ENCODE peak calls at places on chromosome 16, in eight cellular contexts. S is fibroblast of lung; X is effector memory CD4-positive, alpha-beta T cell; W is neural progenitor cell; T is colonic mucosa; Q is adrenal gland; Z is HCT116; N is Caco-2. L is an unnamed sample. For H3K4me1 and H3K27me3, the result is how much of the 10 kb centered on the place peaks cover.

GRCh38 chr16:59487067-59487466 is 753.0 kb upstream of the GOT2 start:
- DNase-seq in S (no peak), N (no peak), Z (no peak), X (no peak), Q (no peak), W (no peak), T (no peak), L (no peak)

GRCh38 chr16:65947951-65948350 is 418.5 kb upstream of the CDH5 start:
- DNase-seq in X (no peak), S (no peak), Q (no peak), Z (no peak), N (no peak), W (no peak), T (no peak), L (no peak)

GRCh38 chr16:3465301-3465700 is 21.8 kb downstream of the NAA60 start:
- DNase-seq in S (no peak), N (no peak), T (no peak), W (no peak), Z (no peak), Q (no peak), X (no peak), L (no peak)

GRCh38 chr16:77868478-77868877 is 80.1 kb downstream of the VAT1L start:
- DNase-seq in W (no peak), S (no peak), Q (no peak), X (no peak), Z (no peak), T (no peak), N (no peak), L (no peak)

GRCh38 chr16:88383401-88384221 is 852 bp downstream of the ZNF469 start:
- DNase-seq in T (no peak), Z (peak), S (peak), N (peak), Q (peak), X (no peak), W (peak), L (peak)

GRCh38 chr16:50547944-50548658 is at the start of gene NKD1:
- DNase-seq in X (peak), W (peak), Q (peak), T (peak), S (peak), Z (peak), N (peak), L (peak)

GRCh38 chr16:89924298-89924924 is 1.3 kb downstream of the TUBB3 start:
- DNase-seq in S (peak), N (peak), X (no peak), T (no peak), Q (no peak), W (peak), Z (no peak), L (no peak)

GRCh38 chr16:68296693-68297092 is 14.1 kb downstream of the SLC7A6OS start:
- DNase-seq in Q (no peak), S (no peak), T (no peak), N (no peak), W (no peak), Z (no peak), X (no peak), L (no peak)

GRCh38 chr16:10756574-10756973 is 12.9 kb downstream of the NUBP1 start:
- DNase-seq in Z (no peak), T (no peak), X (no peak), N (no peak), Q (no peak), W (no peak), S (no peak), L (no peak)

GRCh38 chr16:1890701-1891035 is 18.7 kb upstream of the MEIOB start:
- DNase-seq in W (no peak), N (no peak), Z (no peak), Q (no peak), T (no peak), S (no peak), X (no peak), L (no peak)

GRCh38 chr16:12010388-12011251 is 34.1 kb downstream of the SNX29 start:
- DNase-seq in S (peak), Z (no peak), W (no peak), X (no peak), T (no peak), Q (no peak), N (no peak), L (no peak)

GRCh38 chr16:3503513-3503912 is 2.7 kb downstream of the CLUAP1 start:
- DNase-seq in T (no peak), N (no peak), Z (no peak), W (no peak), X (peak), Q (no peak), S (no peak), L (no peak)

GRCh38 chr16:25052530-25052929 is 37.4 kb upstream of the ARHGAP17 start:
- DNase-seq in Z (no peak), X (no peak), W (no peak), T (no peak), S (no peak), Q (no peak), N (no peak), L (peak)

GRCh38 chr16:11757671-11758545 is 15.3 kb upstream of the TXNDC11 start:
- DNase-seq in T (peak), W (no peak), Q (no peak), X (no peak), N (peak), S (peak), Z (no peak), L (no peak)

GRCh38 chr16:66020642-66021041 is 345.8 kb upstream of the CDH5 start:
- DNase-seq in W (no peak), X (no peak), Q (no peak), T (no peak), Z (no peak), S (peak), N (no peak), L (no peak)

GRCh38 chr16:23597003-23597756 is 1.1 kb upstream of the NDUFAB1 start:
- DNase-seq in Z (peak), X (no peak), T (no peak), N (peak), Q (peak), S (no peak), W (peak), L (no peak)

GRCh38 chr16:24488045-24488444 is 51.3 kb upstream of the RBBP6 start:
- DNase-seq in T (no peak), Q (no peak), S (no peak), X (no peak), N (no peak), Z (no peak), W (no peak), L (no peak)

GRCh38 chr16:31298958-31299357 is 39.2 kb downstream of the ITGAM start:
- DNase-seq in S (no peak), X (no peak), T (no peak), Q (no peak), Z (no peak), N (no peak), W (no peak), L (no peak)

GRCh38 chr16:75750516-75750915 is 24.2 kb upstream of the CPHXL start:
- DNase-seq in Z (no peak), N (peak), S (no peak), W (peak), Q (no peak), T (no peak), X (no peak), L (no peak)

GRCh38 chr16:4498546-4499195 is 22.5 kb downstream of the HMOX2 start:
- DNase-seq in T (no peak), S (no peak), Q (no peak), W (no peak), N (no peak), Z (no peak), X (no peak), L (no peak)

GRCh38 chr16:30356401-30357084 is 1.4 kb upstream of the CD2BP2 start:
- DNase-seq in N (no peak), T (peak), S (no peak), W (no peak), Q (peak), X (no peak), Z (no peak), L (peak)

GRCh38 chr16:1068451-1068850 is 4.1 kb upstream of the SSTR5 start:
- DNase-seq in N (no peak), S (no peak), W (no peak), Q (no peak), T (no peak), Z (no peak), X (no peak), L (no peak)

GRCh38 chr16:10870137-10870776 is 6.7 kb upstream of the CIITA start:
- DNase-seq in Z (no peak), W (no peak), Q (no peak), N (peak), S (no peak), T (no peak), X (no peak), L (no peak)

GRCh38 chr16:27377666-27378485 is 24.1 kb upstream of the IL21R start:
- DNase-seq in S (no peak), Z (no peak), N (no peak), W (no peak), Q (no peak), T (no peak), X (no peak), L (no peak)

GRCh38 chr16:2429771-2430663 is 770 bp downstream of the CCNF start:
- DNase-seq in T (peak), X (no peak), N (peak), W (peak), S (peak), Q (no peak), Z (no peak), L (no peak)

GRCh38 chr16:89135166-89135565 is 36.4 kb upstream of the CDH15 start:
- DNase-seq in T (no peak), S (no peak), N (no peak), Z (no peak), X (no peak), W (no peak), Q (no peak), L (no peak)

GRCh38 chr16:81548551-81548900 is 103.9 kb downstream of the CMIP start:
- DNase-seq in Q (no peak), W (no peak), S (no peak), X (no peak), N (no peak), Z (no peak), T (no peak), L (no peak)
- H3K4me1 ChIP-seq in Q (under half), W (under half), S (under half), X (under half), N (half or more), Z (under half), T (under half), L (under half)

GRCh38 chr16:85584989-85585388 is 28.1 kb upstream of the GSE1 start:
- DNase-seq in X (no peak), W (no peak), Q (no peak), N (no peak), S (no peak), T (no peak), Z (no peak), L (no peak)
- H3K27me3 ChIP-seq in X (under half), W (under half), Q (under half), N (under half), S (under half), T (under half), Z (under half), L (under half)

GRCh38 chr16:56997931-56998330 is 8.6 kb downstream of the NLRC5 start:
- DNase-seq in T (no peak), Q (no peak), N (no peak), S (no peak), W (no peak), Z (no peak), X (no peak), L (no peak)
- H3K4me1 ChIP-seq in T (under half), Q (under half), N (under half), S (under half), W (under half), Z (under half), X (half or more), L (under half)

DNA sequence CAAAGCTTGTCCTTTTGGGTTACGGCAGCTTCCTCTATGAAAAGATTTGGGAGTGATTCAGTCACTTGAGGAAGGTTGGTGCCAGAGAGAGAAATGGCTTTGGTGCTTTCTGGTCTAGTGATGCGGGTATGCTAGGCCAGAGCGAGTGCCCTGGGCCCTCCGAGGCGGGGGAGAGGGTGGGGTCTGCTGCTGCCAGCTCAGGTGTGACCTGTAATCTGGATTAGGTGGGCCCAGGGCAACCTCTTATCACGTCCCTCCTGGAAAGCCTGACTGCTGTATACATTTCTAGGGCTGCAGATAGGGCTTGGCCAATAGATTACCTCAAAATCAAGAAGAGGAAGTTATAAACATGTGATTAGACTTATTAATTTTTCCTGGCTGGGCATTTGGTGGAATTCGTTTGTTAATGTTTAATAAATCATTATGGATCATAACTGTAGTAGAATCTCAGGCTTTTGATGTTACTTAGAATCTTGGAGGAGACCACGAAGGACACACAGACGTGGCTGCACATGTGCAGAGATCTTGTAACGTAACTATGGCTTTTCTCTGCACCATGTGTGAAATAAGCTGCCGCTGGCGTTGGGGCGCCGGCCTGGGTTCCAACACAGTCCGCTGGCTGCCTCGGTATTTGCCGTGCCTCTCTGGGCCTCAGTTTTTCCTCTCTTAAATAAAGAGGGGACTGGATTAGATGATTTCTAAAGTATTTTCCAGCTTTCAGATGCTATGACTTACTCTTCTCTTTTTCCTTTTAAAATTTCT is 1.2 kb downstream of the IRF8 start:
- DNase-seq in X (no peak), W (no peak), S (no peak), N (no peak), T (peak), Q (no peak), Z (no peak), L (no peak)
- H3K27me3 ChIP-seq in X (under half), W (half or more), S (under half), N (under half), T (under half), Q (under half), Z (under half), L (under half)

GRCh38 chr16:80512460-80512859 is 28.3 kb upstream of the DYNLRB2 start:
- DNase-seq in W (no peak), N (no peak), Z (no peak), X (no peak), S (no peak), Q (no peak), T (no peak), L (no peak)
- H3K4me1 ChIP-seq in W (under half), N (under half), Z (under half), X (under half), S (under half), Q (under half), T (under half), L (under half)

DNA sequence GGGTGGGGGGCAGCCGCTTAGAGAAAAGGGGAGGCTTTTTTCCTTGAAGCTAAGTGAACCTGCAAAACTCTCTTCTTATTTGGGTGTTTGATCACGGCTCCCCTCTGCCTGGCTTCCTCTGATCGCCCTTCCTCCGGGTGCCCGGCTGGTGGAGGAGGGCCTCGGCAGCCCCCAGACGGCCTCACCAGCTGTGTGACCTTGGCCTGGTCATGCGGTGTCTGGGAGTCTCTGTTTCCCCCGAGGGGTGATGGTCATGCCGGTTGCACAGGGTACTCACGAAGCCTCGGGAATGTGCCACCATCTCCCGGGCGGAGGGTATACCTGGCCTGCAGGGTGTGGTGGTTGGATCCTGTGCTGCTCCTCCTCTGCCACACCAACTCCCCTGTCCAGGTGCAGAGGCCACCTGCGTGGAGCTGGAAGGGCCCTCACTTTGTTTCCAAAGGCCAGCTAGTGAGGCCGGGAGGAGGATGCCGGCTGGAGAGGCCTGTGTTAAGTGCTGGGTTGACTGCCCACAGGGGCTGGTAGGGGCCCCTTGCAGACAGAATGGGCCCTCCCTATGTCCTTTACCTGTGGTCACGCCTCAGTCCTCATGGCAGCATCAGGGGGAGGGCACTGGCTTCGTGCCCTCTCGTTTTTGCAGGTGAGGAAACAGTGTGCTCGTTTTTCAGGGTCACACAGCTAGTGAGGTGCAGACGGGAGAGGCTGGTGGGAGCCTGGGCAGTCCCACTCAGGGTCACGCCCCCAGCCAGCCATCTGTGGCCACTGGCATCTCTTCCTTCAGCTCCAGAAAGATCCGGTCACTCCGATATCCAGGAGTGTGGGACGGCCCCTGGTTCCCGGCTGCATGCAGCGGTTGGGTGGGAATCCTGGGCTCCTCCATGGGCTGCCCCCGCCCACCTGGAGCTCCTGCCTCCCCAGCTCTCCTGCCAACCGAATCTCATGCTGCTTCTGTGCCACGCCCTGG is 148.5 kb upstream of the GSE1 start:
- DNase-seq in Q (no peak), Z (no peak), S (no peak), X (no peak), N (no peak), W (no peak), T (no peak), L (no peak)
- H3K27me3 ChIP-seq in Q (under half), Z (under half), S (under half), X (under half), N (under half), W (half or more), T (under half), L (under half)

DNA sequence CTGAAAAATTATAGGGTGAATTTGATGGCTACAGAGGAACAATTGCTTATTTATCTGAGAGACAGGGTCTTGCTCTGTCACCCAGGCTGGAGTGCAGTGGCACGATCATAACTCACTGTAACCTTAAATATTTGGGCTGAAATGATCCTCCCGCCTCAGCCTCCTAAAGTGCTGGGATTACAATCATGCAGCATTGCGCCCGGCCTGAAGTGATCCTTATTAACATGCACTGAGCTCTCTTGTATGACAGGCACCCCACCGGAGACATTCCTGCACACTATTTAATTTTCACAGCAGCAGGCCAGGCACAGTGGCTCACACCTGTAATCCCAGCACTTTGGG is 77.7 kb downstream of the CNGB1 start:
- DNase-seq in X (no peak), W (no peak), S (no peak), T (no peak), Q (no peak), N (no peak), Z (no peak), L (no peak)
- H3K4me1 ChIP-seq in X (under half), W (under half), S (under half), T (under half), Q (under half), N (under half), Z (under half), L (under half)

DNA sequence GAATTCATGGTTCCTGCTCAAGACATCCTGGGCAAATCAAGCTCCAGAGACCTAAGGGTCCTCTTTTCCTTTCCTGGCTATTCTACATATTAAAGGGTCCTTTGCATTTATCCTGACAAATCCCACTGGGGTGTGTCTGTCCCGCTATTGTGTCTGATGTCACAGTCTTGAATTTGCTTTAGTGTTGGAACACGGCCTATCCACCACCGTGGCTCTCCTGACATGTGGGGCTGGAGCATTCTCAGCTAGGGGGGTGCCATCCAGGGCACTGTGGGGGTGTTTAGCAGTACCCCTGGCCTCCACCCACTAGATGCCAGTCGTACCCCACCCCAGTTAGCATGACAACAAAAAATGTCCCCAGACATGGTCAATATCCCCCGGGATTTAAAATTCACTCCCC is 92.9 kb downstream of the IRF8 start:
- DNase-seq in Q (no peak), S (no peak), X (no peak), Z (no peak), N (no peak), W (no peak), T (no peak), L (no peak)
- H3K27me3 ChIP-seq in Q (under half), S (under half), X (under half), Z (half or more), N (under half), W (under half), T (under half), L (under half)

GRCh38 chr16:15973997-15974396 is 24.6 kb downstream of the ABCC1 start:
- DNase-seq in Z (no peak), N (no peak), S (no peak), T (no peak), W (no peak), X (no peak), Q (no peak), L (no peak)
- H3K4me1 ChIP-seq in Z (under half), N (under half), S (under half), T (under half), W (under half), X (under half), Q (under half), L (under half)

GRCh38 chr16:67190448-67191399 is 788 bp upstream of the EXOC3L1 start:
- DNase-seq in X (no peak), Q (no peak), T (no peak), N (no peak), S (peak), Z (no peak), W (no peak), L (no peak)

GRCh38 chr16:67191995-67192681 is at the start of gene E2F4:
- DNase-seq in T (peak), S (peak), X (peak), N (peak), Z (peak), Q (peak), W (peak), L (peak)

GRCh38 chr16:67191410-67191994 is 453 bp upstream of the E2F4 start:
- DNase-seq in Q (no peak), W (no peak), T (no peak), S (no peak), X (no peak), Z (no peak), N (no peak), L (no peak)

GRCh38 chr16:67188798-67189197 is 1.1 kb downstream of the EXOC3L1 start:
- DNase-seq in T (no peak), S (no peak), X (no peak), Z (no peak), N (no peak), Q (no peak), W (no peak), L (peak)

GRCh38 chr16:67190041-67190440 is at the start of gene EXOC3L1:
- DNase-seq in W (no peak), N (no peak), T (no peak), Z (no peak), Q (no peak), X (no peak), S (no peak), L (no peak)
- H3K27me3 ChIP-seq in W (under half), N (under half), T (under half), Z (under half), Q (under half), X (under half), S (under half), L (under half)